ENCODE peak calls at places on chromosomes 12 and 14, in seven cellular contexts. T is NCI-H1092 treated with DMSO at 0.1 percent for 48 hours; G is cardiac muscle cell; P is stimulated activated CD8-positive, alpha-beta memory T cell treated with anti-CD3 and anti-CD28 coated beads, Interleukin-7, amount 100 ng/mL, for 24 hours; L is stimulated activated effector memory CD8-positive, alpha-beta T cell treated with anti-CD3 and anti-CD28 coated beads, Interleukin-12 subunit alpha, Interleukin-12 subunit beta, amount 100 ng/mL, for 72 hours; C is adipocyte; V is LoVo. I is an unnamed sample.

GRCh38 chr14:91138511-91139359 is 24.9 kb downstream of the DGLUCY start:
- DNase-seq in G (peak; percentile 30), V (no peak), C (no peak), T (peak; percentile 7), L (peak; percentile 78), P (no peak), I (no peak)

GRCh38 chr14:21209185-21209584 is 53.3 kb upstream of the OR5AU1 start:
- DNase-seq in G (no peak), T (no peak), V (no peak), L (no peak), P (no peak), C (no peak), I (no peak)

GRCh38 chr12:43884683-43885410 is 49.0 kb downstream of the TMEM117 start:
- DNase-seq in C (no peak), V (no peak), T (no peak), P (no peak), L (no peak), G (no peak), I (no peak)

GRCh38 chr12:108572166-108572790 is 9.9 kb downstream of the ISCU start:
- DNase-seq in T (no peak), V (no peak), P (no peak), L (no peak), C (no peak), G (no peak), I (no peak)

GRCh38 chr12:100593490-100593889 is 20.0 kb downstream of the GAS2L3 start:
- DNase-seq in C (peak; percentile 38), T (no peak), L (no peak), G (peak; percentile 41), V (no peak), P (no peak), I (no peak)

GRCh38 chr12:85955127-85955526 is 81.0 kb downstream of the NTS start:
- DNase-seq in C (peak; percentile 39), T (peak; percentile 9), G (peak; percentile 23), L (no peak), P (no peak), V (no peak), I (peak; percentile 3)

GRCh38 chr14:95482967-95483842 is 33.2 kb downstream of the SYNE3 start:
- DNase-seq in V (peak; percentile 88), C (peak; percentile 94), T (no peak), L (no peak), P (no peak), G (peak; percentile 91), I (peak; percentile 46)

GRCh38 chr12:106178582-106178981 is 39.8 kb upstream of the NUAK1 start:
- DNase-seq in G (no peak), P (no peak), C (no peak), L (no peak), T (no peak), V (no peak), I (no peak)

GRCh38 chr14:89899917-89900680 is 54.4 kb downstream of the EFCAB11 start:
- DNase-seq in G (peak; percentile 50), L (no peak), V (peak; percentile 10), C (peak; percentile 62), T (peak; percentile 7), P (no peak), I (peak; percentile 13)

GRCh38 chr12:38204831-38205230 is 111.7 kb upstream of the ALG10B start:
- DNase-seq in G (no peak), L (no peak), P (no peak), V (no peak), T (no peak), C (no peak), I (no peak)

GRCh38 chr14:20690848-20691640 is 2.5 kb downstream of the ANG start:
- DNase-seq in C (peak; percentile 87), L (peak; percentile 55), T (peak; percentile 81), G (peak; percentile 84), V (peak; percentile 84), P (no peak), I (peak; percentile 60)

GRCh38 chr14:50037837-50038236 is 78.5 kb downstream of the VCPKMT start:
- DNase-seq in C (no peak), T (no peak), G (peak; percentile 22), L (no peak), P (no peak), V (no peak), I (no peak)

GRCh38 chr12:389138-390096 is at the start of gene KDM5A:
- DNase-seq in P (peak; percentile 65), T (no peak), V (peak; percentile 96), G (peak; percentile 96), C (peak; percentile 97), L (peak; percentile 94), I (peak; percentile 90)

GRCh38 chr14:95039993-95040348 is 117.4 kb downstream of the DICER1 start:
- DNase-seq in T (no peak), L (no peak), C (no peak), G (no peak), V (no peak), P (no peak), I (no peak)

GRCh38 chr12:113820842-113821241 is 145.3 kb downstream of the RBM19 start:
- DNase-seq in L (no peak), P (no peak), T (no peak), G (no peak), C (no peak), V (no peak), I (no peak)

GRCh38 chr12:49040364-49040855 is 20.2 kb downstream of the KMT2D start:
- DNase-seq in T (no peak), V (no peak), G (no peak), C (no peak), P (no peak), L (no peak), I (no peak)

GRCh38 chr14:47674546-47675238 is 713 bp downstream of the MDGA2 start:
- DNase-seq in T (no peak), G (no peak), P (no peak), C (no peak), V (no peak), L (no peak), I (no peak)

GRCh38 chr14:22646570-22647254 is 2.6 kb upstream of the OR6J1 start:
- DNase-seq in G (peak; percentile 79), P (no peak), T (no peak), V (peak; percentile 81), L (no peak), C (peak; percentile 95), I (no peak)

GRCh38 chr12:5785601-5786000 is 159.5 kb downstream of the ANO2 start:
- DNase-seq in C (no peak), G (no peak), P (no peak), T (no peak), L (no peak), V (no peak), I (no peak)

GRCh38 chr14:58912799-58913432 is 275.2 kb downstream of the DACT1 start:
- DNase-seq in C (no peak), L (no peak), V (peak; percentile 4), T (no peak), P (no peak), G (no peak), I (no peak)

GRCh38 chr12:30969606-30970395 is 43.3 kb downstream of the TSPAN11 start:
- DNase-seq in G (no peak), T (no peak), L (no peak), P (no peak), V (no peak), C (no peak), I (no peak)

GRCh38 chr12:51992246-51992645 is 14.5 kb upstream of the TAMALIN start:
- DNase-seq in P (no peak), C (no peak), T (no peak), V (no peak), G (no peak), L (no peak), I (no peak)

GRCh38 chr12:32885831-32886230 is 10.7 kb downstream of the PKP2 start:
- DNase-seq in P (no peak), C (no peak), G (no peak), T (no peak), V (no peak), L (no peak), I (no peak)

GRCh38 chr12:39368096-39368495 is 74.8 kb downstream of the KIF21A start:
- DNase-seq in C (no peak), P (no peak), V (no peak), G (no peak), T (no peak), L (no peak), I (no peak)

GRCh38 chr14:75915063-75915462 is 66.7 kb downstream of the TGFB3 start:
- DNase-seq in G (no peak), T (no peak), L (no peak), P (no peak), V (no peak), C (no peak), I (no peak)

GRCh38 chr12:108831309-108831991 is 25.9 kb downstream of the SSH1 start:
- DNase-seq in C (no peak), G (no peak), P (no peak), T (no peak), V (no peak), L (peak; percentile 63), I (no peak)

I was measured in HCT116.